ENCODE peak calls at places on chromosome 5, in five cellular contexts. W is MM.1S; B is stimulated activated naive CD8-positive, alpha-beta T cell treated with anti-CD3 and anti-CD28 coated beads, Interleukin-15, Interleukin-2, amounts not matched to agents 100 U/mL and 50 U/mL, for 24 hours; G is stimulated activated CD8-positive, alpha-beta memory T cell treated with anti-CD3 and anti-CD28 coated beads, Interleukin-2, amount 100 ng/mL, for 48 hours; O is EL. I is an unnamed sample.

GRCh38 chr5:141567513-141568117 is 51.2 kb downstream of the DIAPH1 start:
- DNase-seq in O (peak), W (peak), G (no peak), B (no peak), I (no peak)

GRCh38 chr5:155591273-155591672 is 577.7 kb downstream of the KIF4B start:
- DNase-seq in B (no peak), W (no peak), O (no peak), G (no peak), I (no peak)

GRCh38 chr5:61777292-61777691 is 445.2 kb downstream of the ZSWIM6 start:
- DNase-seq in G (no peak), W (no peak), O (no peak), B (no peak), I (no peak)

GRCh38 chr5:126178521-126178920 is 244.7 kb upstream of the GRAMD2B start:
- DNase-seq in O (no peak), G (no peak), B (no peak), W (no peak), I (no peak)

GRCh38 chr5:137078171-137078665 is 420.9 kb downstream of the SPOCK1 start:
- DNase-seq in G (no peak), O (peak), W (no peak), B (no peak), I (no peak)

GRCh38 chr5:147576646-147577535 is 67.0 kb upstream of the DPYSL3 start:
- DNase-seq in G (peak), O (peak), W (peak), B (peak), I (no peak)

GRCh38 chr5:88678780-88679491 is 204.0 kb downstream of the MEF2C start:
- DNase-seq in G (no peak), O (no peak), B (no peak), W (no peak), I (no peak)

GRCh38 chr5:17355585-17356346 is 138.3 kb downstream of the BASP1 start:
- DNase-seq in W (no peak), B (no peak), O (peak), G (no peak), I (no peak)

GRCh38 chr5:555058-555623 is 30.9 kb upstream of the SLC9A3 start:
- DNase-seq in O (no peak), G (no peak), W (no peak), B (no peak), I (no peak)

GRCh38 chr5:73322453-73323076 is 126.0 kb downstream of the FOXD1 start:
- DNase-seq in W (no peak), B (no peak), O (no peak), G (no peak), I (no peak)

GRCh38 chr5:125346316-125346715 is 599.9 kb upstream of the ZNF608 start:
- DNase-seq in B (no peak), G (no peak), W (no peak), O (no peak), I (no peak)

GRCh38 chr5:124824637-124825158 is 78.3 kb upstream of the ZNF608 start:
- DNase-seq in O (peak), W (no peak), G (no peak), B (no peak), I (no peak)

GRCh38 chr5:135235551-135236100 is 163.4 kb downstream of the MACROH2A1 start:
- DNase-seq in O (no peak), B (no peak), W (no peak), G (no peak), I (no peak)

GRCh38 chr5:136686192-136686872 is 321.0 kb upstream of the TRPC7 start:
- DNase-seq in W (peak), O (peak), B (no peak), G (no peak), I (no peak)

GRCh38 chr5:96741911-96742310 is 65.8 kb downstream of the ERAP1 start:
- DNase-seq in B (no peak), W (no peak), O (no peak), G (no peak), I (no peak)

GRCh38 chr5:148937239-148937638 is 110.8 kb downstream of the ADRB2 start:
- DNase-seq in G (no peak), O (peak), W (no peak), B (no peak), I (no peak)

GRCh38 chr5:135137146-135137915 is 103.3 kb upstream of the PITX1 start:
- DNase-seq in G (no peak), B (no peak), O (no peak), W (no peak), I (no peak)

GRCh38 chr5:7745882-7746735 is 104.8 kb downstream of the CFAP90 start:
- DNase-seq in W (peak), G (peak), B (peak), O (peak), I (peak)

GRCh38 chr5:55232194-55232984 is 1.0 kb downstream of the CCNO start:
- DNase-seq in W (no peak), G (no peak), O (peak), B (peak), I (no peak)

GRCh38 chr5:151520294-151520693 is 70.8 kb downstream of the FAT2 start:
- DNase-seq in W (no peak), O (no peak), B (no peak), G (no peak), I (no peak)

GRCh38 chr5:102762095-102762534 is 7.0 kb downstream of the PAM start:
- DNase-seq in B (no peak), G (no peak), W (peak), O (peak), I (no peak)

GRCh38 chr5:33743089-33743488 is 148.7 kb downstream of the ADAMTS12 start:
- DNase-seq in G (no peak), B (no peak), O (no peak), W (no peak), I (no peak)

GRCh38 chr5:177455036-177455660 is 8.5 kb downstream of the PRR7 start:
- DNase-seq in O (peak), B (peak), W (peak), G (peak), I (no peak)

GRCh38 chr5:76926329-76927105 is 26.3 kb upstream of the CRHBP start:
- DNase-seq in G (no peak), B (no peak), O (no peak), W (no peak), I (no peak)